ENCODE peak calls at places on chromosomes 2 and 18, in seven cellular contexts. E is left lung, V is stomach, Y is esophagus muscularis mucosa, N is OCI-LY7, K is MM.1S, H is prostate gland. D is an unnamed sample.

GRCh38 chr2:43276962-43277383 is 50.6 kb upstream of the ZFP36L2 start:
- DNase-seq in E (peak), H (peak), V (peak), Y (no peak), N (no peak), K (no peak), D (peak)

GRCh38 chr2:216110620-216111019 is 1.5 kb downstream of the XRCC5 start:
- DNase-seq in K (no peak), Y (no peak), H (no peak), V (no peak), N (no peak), E (no peak), D (no peak)

GRCh38 chr2:182064024-182064880 is 78.6 kb downstream of the PPP1R1C start:
- DNase-seq in V (no peak), Y (no peak), E (no peak), K (no peak), N (no peak), H (no peak), D (no peak)

GRCh38 chr18:78511666-78512065 is 468.0 kb upstream of the SALL3 start:
- DNase-seq in H (no peak), N (no peak), E (no peak), Y (no peak), V (no peak), K (no peak), D (peak)

GRCh38 chr2:127362486-127362885 is 25.3 kb downstream of the MAP3K2 start:
- DNase-seq in K (no peak), N (no peak), E (no peak), V (no peak), H (no peak), Y (no peak), D (no peak)

GRCh38 chr2:20661981-20662937 is 4.7 kb upstream of the GDF7 start:
- DNase-seq in V (no peak), K (no peak), Y (no peak), H (no peak), E (peak), N (no peak), D (no peak)

GRCh38 chr2:33437297-33437696 is 39.2 kb upstream of the RASGRP3 start:
- DNase-seq in K (no peak), V (no peak), E (no peak), N (no peak), H (no peak), Y (no peak), D (no peak)

GRCh38 chr2:196601430-196602306 is 37.8 kb upstream of the CCDC150 start:
- DNase-seq in Y (no peak), N (no peak), V (peak), E (no peak), H (no peak), K (no peak), D (peak)

GRCh38 chr2:214856116-214856515 is 46.6 kb upstream of the BARD1 start:
- DNase-seq in N (no peak), K (no peak), V (no peak), E (no peak), Y (no peak), H (no peak), D (no peak)

GRCh38 chr2:17223171-17223570 is 295.1 kb downstream of the RAD51AP2 start:
- DNase-seq in V (no peak), H (no peak), N (no peak), E (no peak), Y (no peak), K (no peak), D (no peak)

GRCh38 chr2:237517990-237518389 is 30.9 kb downstream of the MLPH start:
- DNase-seq in N (no peak), V (no peak), H (no peak), K (no peak), Y (no peak), E (no peak), D (no peak)

GRCh38 chr2:156339110-156339847 is 6.8 kb upstream of the NR4A2 start:
- DNase-seq in K (no peak), Y (no peak), H (no peak), E (no peak), V (peak), N (no peak), D (no peak)

GRCh38 chr2:220198911-220199310 is 571.5 kb downstream of the SLC4A3 start:
- DNase-seq in E (no peak), K (no peak), V (no peak), N (no peak), Y (no peak), H (peak), D (no peak)

GRCh38 chr2:62569907-62570793 is 64.2 kb upstream of the TMEM17 start:
- DNase-seq in H (no peak), K (no peak), Y (no peak), E (no peak), V (no peak), N (no peak), D (no peak)

GRCh38 chr2:221144909-221145308 is 427.2 kb downstream of the EPHA4 start:
- DNase-seq in Y (no peak), V (no peak), N (no peak), H (no peak), E (no peak), K (no peak), D (no peak)

GRCh38 chr18:23884712-23885375 is 129.7 kb upstream of the TTC39C start:
- DNase-seq in K (no peak), V (peak), H (peak), N (no peak), E (no peak), Y (peak), D (no peak)

GRCh38 chr2:224309216-224309615 is 92.7 kb downstream of the FAM124B start:
- DNase-seq in V (no peak), E (no peak), Y (no peak), K (no peak), N (no peak), H (no peak), D (no peak)

GRCh38 chr2:241069821-241070281 is 32.2 kb downstream of the MTERF4 start:
- DNase-seq in E (no peak), H (no peak), Y (no peak), V (peak), N (no peak), K (no peak), D (peak)

GRCh38 chr2:61928816-61929471 is 23.5 kb downstream of the COMMD1 start:
- DNase-seq in K (no peak), E (no peak), V (no peak), H (no peak), N (no peak), Y (peak), D (no peak)

GRCh38 chr2:240888130-240888889 is 7.6 kb downstream of the MAB21L4 start:
- DNase-seq in H (no peak), E (no peak), V (no peak), K (no peak), N (no peak), Y (no peak), D (no peak)

GRCh38 chr2:12177052-12177994 is 430.9 kb downstream of the LPIN1 start:
- DNase-seq in H (peak), K (peak), Y (no peak), V (peak), N (peak), E (peak), D (no peak)

GRCh38 chr2:19048593-19049264 is 309.7 kb downstream of the OSR1 start:
- DNase-seq in E (peak), N (no peak), K (no peak), Y (no peak), V (peak), H (peak), D (no peak)

GRCh38 chr18:44924750-44925534 is 244.3 kb downstream of the SETBP1 start:
- DNase-seq in V (no peak), H (no peak), N (no peak), E (no peak), Y (peak), K (no peak), D (no peak)

GRCh38 chr2:85199692-85200091 is 66.5 kb downstream of the TCF7L1 start:
- DNase-seq in E (no peak), H (no peak), V (no peak), K (no peak), Y (no peak), N (no peak), D (no peak)

GRCh38 chr18:76209597-76209996 is 285.4 kb downstream of the ZNF516 start:
- DNase-seq in N (no peak), K (no peak), V (no peak), H (no peak), Y (no peak), E (no peak), D (no peak)

GRCh38 chr18:9928646-9929259 is 14.9 kb downstream of the VAPA start:
- DNase-seq in H (no peak), V (no peak), Y (no peak), K (no peak), E (no peak), N (no peak), D (no peak)

GRCh38 chr18:44834867-44835469 is 154.3 kb downstream of the SETBP1 start:
- DNase-seq in N (no peak), E (no peak), V (no peak), K (no peak), H (no peak), Y (no peak), D (no peak)

GRCh38 chr2:127105656-127106456 is 1.1 kb downstream of the BIN1 start:
- DNase-seq in Y (no peak), H (no peak), V (no peak), K (no peak), N (no peak), E (no peak), D (peak)

GRCh38 chr18:79507546-79508480 is 112.1 kb downstream of the NFATC1 start:
- DNase-seq in V (peak), H (peak), E (peak), Y (no peak), N (no peak), K (no peak), D (peak)

GRCh38 chr2:177078416-177078815 is 134.2 kb upstream of the HNRNPA3 start:
- DNase-seq in E (peak), V (peak), Y (no peak), N (no peak), H (no peak), K (no peak), D (no peak)

GRCh38 chr2:181904022-181904632 is 12.6 kb downstream of the ITPRID2 start:
- DNase-seq in Y (no peak), V (no peak), K (peak), N (peak), E (no peak), H (no peak), D (no peak)

GRCh38 chr18:49001587-49001986 is 50.8 kb upstream of the SMAD7 start:
- DNase-seq in H (no peak), K (no peak), N (no peak), Y (no peak), V (no peak), E (no peak), D (no peak)

GRCh38 chr2:96174251-96175144 is 29.3 kb upstream of the DUSP2 start:
- DNase-seq in N (peak), K (peak), H (peak), V (peak), Y (no peak), E (peak), D (no peak)

GRCh38 chr2:239299218-239299939 is 101.4 kb downstream of the HDAC4 start:
- DNase-seq in Y (no peak), H (peak), E (peak), N (no peak), V (no peak), K (no peak), D (peak)

GRCh38 chr2:168119519-168120141 is 127.8 kb downstream of the STK39 start:
- DNase-seq in E (no peak), H (peak), K (peak), V (no peak), N (peak), Y (no peak), D (no peak)

GRCh38 chr18:59617468-59617932 is 79.7 kb downstream of the CCBE1 start:
- DNase-seq in N (no peak), V (no peak), K (no peak), H (no peak), Y (no peak), E (no peak), D (no peak)

DNA sequence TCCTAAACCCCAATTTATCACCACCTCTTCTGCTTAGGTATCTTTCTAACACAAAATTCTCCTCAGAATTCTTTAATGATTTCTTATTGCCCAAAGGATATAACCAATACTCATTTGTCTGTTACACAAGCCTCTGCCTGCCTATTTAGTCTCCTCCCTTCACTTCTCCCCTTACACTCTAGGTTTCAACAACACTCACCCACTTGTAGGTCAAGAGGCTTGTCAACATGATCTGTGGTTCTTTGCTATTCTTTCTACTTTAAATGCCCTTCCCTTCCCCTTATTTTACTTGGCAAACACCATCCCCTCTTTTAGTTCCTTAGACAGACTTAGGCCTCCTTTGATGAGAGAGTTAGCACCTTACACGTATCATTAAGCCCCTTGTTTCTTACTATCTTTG is 69.0 kb upstream of the C2orf15 start:
- DNase-seq in K (no peak), V (no peak), H (no peak), Y (no peak), E (no peak), N (no peak), D (no peak)
- TF ChIP-seq CTCF in K (no peak), V (no peak), H (no peak), Y (no peak), E (no peak), N (no peak), D (no peak)

GRCh38 chr2:1974391-1974790 is 230.1 kb upstream of the PXDN start:
- DNase-seq in V (no peak), H (no peak), Y (no peak), K (no peak), N (no peak), E (no peak), D (no peak)

GRCh38 chr2:1975060-1975459 is 230.7 kb upstream of the PXDN start:
- DNase-seq in K (no peak), Y (no peak), E (no peak), V (no peak), N (no peak), H (no peak), D (no peak)

GRCh38 chr2:1972428-1972827 is 228.1 kb upstream of the PXDN start:
- DNase-seq in H (peak), V (no peak), E (no peak), K (no peak), Y (no peak), N (no peak), D (no peak)

GRCh38 chr2:1972948-1973347 is 228.6 kb upstream of the PXDN start:
- DNase-seq in Y (no peak), N (no peak), K (no peak), V (no peak), H (no peak), E (no peak), D (no peak)

GRCh38 chr2:1973636-1974035 is 229.3 kb upstream of the PXDN start:
- DNase-seq in V (no peak), N (no peak), K (no peak), Y (no peak), E (no peak), H (no peak), D (no peak)
- H3K27ac ChIP-seq in V (no peak), N (no peak), K (no peak), Y (no peak), E (no peak), H (no peak), D (peak)

GRCh38 chr2:227818569-227819397 is 5.1 kb downstream of the CCL20 start:
- DNase-seq in E (peak), H (no peak), K (no peak), N (no peak), Y (no peak), V (peak), D (peak)
- TF ChIP-seq CTCF in E (no peak), H (no peak), K (no peak), N (no peak), Y (no peak), V (no peak), D (no peak)

GRCh38 chr18:46411191-46411590 is 245.8 kb downstream of the LOXHD1 start:
- DNase-seq in K (no peak), Y (no peak), H (no peak), E (no peak), V (no peak), N (no peak), D (no peak)
- H3K27ac ChIP-seq in K (no peak), Y (peak), H (peak), E (no peak), V (no peak), N (no peak), D (no peak)